ENCODE peak calls at places on chromosomes 1 and 21, in ten cellular contexts. R, F, U, Z, Q, I, D, J, A and O are unnamed samples.

GRCh38 chr1:182725264-182725965 is 41.0 kb upstream of the RGS8 start:
- DNase-seq in A (peak), R (no peak), I (no peak), F (no peak), D (no peak), Q (no peak), Z (no peak), U (no peak), J (peak), O (no peak)

GRCh38 chr1:42214447-42214871 is 49.9 kb upstream of the GUCA2A start:
- DNase-seq in Z (no peak), D (no peak), Q (no peak), I (no peak), J (no peak), A (peak), R (no peak), F (peak), U (peak), O (peak)

GRCh38 chr1:47755368-47755990 is 241.7 kb downstream of the TRABD2B start:
- DNase-seq in J (no peak), A (no peak), D (peak), Q (no peak), Z (peak), F (no peak), I (peak), R (peak), U (no peak), O (no peak)

GRCh38 chr1:226034482-226034881 is 28.0 kb upstream of the H3-3A start:
- DNase-seq in I (no peak), J (peak), F (peak), U (peak), Q (peak), Z (no peak), R (no peak), A (peak), D (peak), O (peak)

GRCh38 chr1:78004719-78005346 is at the start of gene DNAJB4:
- DNase-seq in I (peak), D (no peak), A (peak), Q (peak), Z (no peak), F (peak), R (peak), J (peak), U (peak), O (peak)

GRCh38 chr1:152359906-152360305 is at the start of gene FLG2:
- DNase-seq in Z (no peak), A (no peak), D (no peak), R (no peak), I (no peak), Q (no peak), J (no peak), F (no peak), U (no peak), O (no peak)

GRCh38 chr1:43616383-43616782 is 33.6 kb upstream of the KDM4A start:
- DNase-seq in I (no peak), Q (no peak), U (no peak), D (peak), R (no peak), A (no peak), Z (no peak), F (no peak), J (no peak), O (no peak)

GRCh38 chr1:189350983-189351616 is 1126.6 kb downstream of the BRINP3 start:
- DNase-seq in Q (no peak), F (no peak), U (no peak), I (no peak), Z (no peak), D (no peak), A (no peak), J (no peak), R (no peak), O (no peak)

GRCh38 chr1:5099018-5099417 is 444.6 kb downstream of the AJAP1 start:
- DNase-seq in F (no peak), Q (no peak), U (no peak), A (no peak), R (no peak), J (no peak), D (no peak), Z (no peak), I (peak), O (no peak)

GRCh38 chr1:150778409-150778808 is 12.8 kb upstream of the CTSS start:
- DNase-seq in U (no peak), J (no peak), F (no peak), D (no peak), Z (no peak), A (no peak), R (no peak), I (no peak), Q (no peak), O (no peak)

GRCh38 chr1:197595244-197595904 is 179.9 kb downstream of the DENND1B start:
- DNase-seq in J (no peak), Q (no peak), R (no peak), I (peak), F (no peak), Z (no peak), D (no peak), A (no peak), U (no peak), O (no peak)

GRCh38 chr1:170929835-170930554 is 5.3 kb upstream of the MROH9 start:
- DNase-seq in F (peak), A (peak), J (no peak), Z (no peak), U (no peak), Q (peak), R (peak), I (peak), D (no peak), O (peak)

GRCh38 chr1:112805155-112805853 is 90.2 kb upstream of the PPM1J start:
- DNase-seq in D (no peak), U (no peak), Z (peak), R (no peak), J (no peak), A (no peak), F (no peak), Q (no peak), I (no peak), O (no peak)

GRCh38 chr1:5660141-5660935 is 331.9 kb downstream of the NPHP4 start:
- DNase-seq in R (no peak), U (no peak), Z (no peak), A (no peak), D (no peak), Q (no peak), F (no peak), J (peak), I (no peak), O (no peak)

GRCh38 chr1:209675567-209676154 is 449 bp downstream of the G0S2 start:
- DNase-seq in U (no peak), F (no peak), Z (peak), D (peak), R (no peak), I (peak), J (peak), Q (no peak), A (peak), O (no peak)

GRCh38 chr1:201466492-201466891 is 2.5 kb downstream of the PHLDA3 start:
- DNase-seq in I (no peak), D (no peak), U (no peak), A (no peak), R (no peak), F (no peak), Z (no peak), Q (no peak), J (no peak), O (no peak)

GRCh38 chr1:183514235-183514634 is 41.9 kb downstream of the SMG7 start:
- DNase-seq in Q (no peak), U (no peak), F (no peak), J (no peak), R (no peak), A (no peak), D (no peak), Z (no peak), I (no peak), O (no peak)

GRCh38 chr1:97204468-97204867 is 482.9 kb downstream of the PTBP2 start:
- DNase-seq in Q (no peak), D (no peak), Z (no peak), U (peak), F (no peak), I (peak), J (no peak), A (peak), R (no peak), O (no peak)

GRCh38 chr1:201672685-201673084 is 133.8 kb downstream of the NAV1 start:
- DNase-seq in U (no peak), J (no peak), R (no peak), Q (no peak), Z (no peak), I (no peak), F (no peak), A (no peak), D (no peak), O (no peak)

GRCh38 chr1:218425647-218426342 is 80.7 kb downstream of the TGFB2 start:
- DNase-seq in F (no peak), Z (no peak), R (no peak), A (peak), Q (no peak), I (no peak), U (peak), D (no peak), J (no peak), O (peak)

GRCh38 chr21:46554431-46555224 is 50.3 kb downstream of the S100B start:
- DNase-seq in D (no peak), I (no peak), U (no peak), F (no peak), R (no peak), J (no peak), Z (no peak), A (no peak), Q (no peak), O (no peak)

GRCh38 chr1:207396360-207396759 is 57.8 kb upstream of the CR2 start:
- DNase-seq in J (no peak), R (no peak), U (no peak), I (no peak), D (no peak), Z (no peak), F (no peak), Q (no peak), A (no peak), O (no peak)

GRCh38 chr1:185238447-185238846 is 78.6 kb downstream of the IVNS1ABP start:
- DNase-seq in A (peak), I (no peak), D (no peak), U (no peak), Z (no peak), R (no peak), Q (no peak), J (no peak), F (no peak), O (no peak)

GRCh38 chr1:43885311-43885801 is 48.2 kb upstream of the ARTN start:
- DNase-seq in J (no peak), Z (peak), I (peak), D (no peak), F (no peak), A (peak), R (no peak), U (no peak), Q (no peak), O (no peak)

GRCh38 chr1:205255941-205256780 is 28.4 kb downstream of the TMCC2 start:
- DNase-seq in D (peak), R (peak), J (peak), A (peak), Z (peak), F (peak), U (peak), Q (peak), I (peak), O (peak)

GRCh38 chr1:156571261-156571958 is 955 bp downstream of the IQGAP3 start:
- DNase-seq in D (no peak), A (peak), J (peak), U (peak), F (no peak), R (no peak), Q (no peak), Z (no peak), I (no peak), O (peak)

GRCh38 chr1:12067900-12068821 is 5.1 kb downstream of the TNFRSF8 start:
- DNase-seq in J (no peak), R (peak), I (peak), U (no peak), D (no peak), A (peak), Z (no peak), Q (no peak), F (no peak), O (peak)

GRCh38 chr1:53892911-53893310 is 1.1 kb upstream of the DIO1 start:
- DNase-seq in D (no peak), U (no peak), A (no peak), Q (no peak), Z (no peak), R (no peak), I (no peak), F (peak), J (no peak), O (no peak)

GRCh38 chr1:53891678-53892077 is 2.1 kb upstream of the YIPF1 start:
- DNase-seq in I (no peak), R (no peak), Q (no peak), A (no peak), F (no peak), Z (no peak), U (no peak), J (no peak), D (no peak), O (no peak)

GRCh38 chr1:53890522-53890941 is 935 bp upstream of the YIPF1 start:
- DNase-seq in A (no peak), J (no peak), Z (no peak), I (no peak), D (no peak), Q (no peak), R (peak), F (no peak), U (no peak), O (no peak)

GRCh38 chr1:53889304-53890298 is at the start of gene YIPF1:
- DNase-seq in Q (peak), Z (peak), F (peak), I (peak), J (peak), U (peak), R (peak), D (peak), A (peak), O (peak)

GRCh38 chr1:53891021-53891420 is 1.4 kb upstream of the YIPF1 start:
- DNase-seq in Z (no peak), I (no peak), U (no peak), Q (no peak), J (no peak), F (no peak), R (no peak), D (no peak), A (no peak), O (no peak)
- TF ChIP-seq CTCF in Z (no peak), I (no peak), U (no peak), Q (no peak), J (no peak), F (no peak), R (no peak), D (no peak), A (no peak), O (no peak)

DNA sequence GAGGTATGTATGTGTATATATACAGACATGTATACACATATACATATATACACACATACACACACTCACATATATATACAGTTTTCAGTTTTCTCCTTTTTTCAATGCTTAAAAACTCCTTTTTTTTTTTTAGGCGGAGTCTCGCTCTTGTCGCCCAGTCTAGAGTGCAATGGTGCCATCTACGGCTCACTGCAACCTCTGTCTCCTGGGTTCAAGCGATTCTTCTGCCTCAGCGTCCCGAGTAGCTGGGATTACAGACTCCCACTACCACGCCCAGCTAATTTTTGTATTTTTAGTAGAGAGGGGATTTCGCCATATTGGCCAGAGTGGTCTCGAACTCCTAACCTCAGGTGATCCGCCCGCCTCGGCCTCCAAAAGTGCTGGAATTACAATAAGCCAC is 27.0 kb downstream of the STYXL2 start:
- DNase-seq in Q (no peak), A (no peak), R (no peak), U (no peak), F (no peak), D (no peak), I (no peak), J (no peak), Z (no peak), O (no peak)
- TF ChIP-seq CTCF in Q (no peak), A (no peak), R (no peak), U (no peak), F (no peak), D (no peak), I (no peak), J (no peak), Z (no peak), O (no peak)

DNA sequence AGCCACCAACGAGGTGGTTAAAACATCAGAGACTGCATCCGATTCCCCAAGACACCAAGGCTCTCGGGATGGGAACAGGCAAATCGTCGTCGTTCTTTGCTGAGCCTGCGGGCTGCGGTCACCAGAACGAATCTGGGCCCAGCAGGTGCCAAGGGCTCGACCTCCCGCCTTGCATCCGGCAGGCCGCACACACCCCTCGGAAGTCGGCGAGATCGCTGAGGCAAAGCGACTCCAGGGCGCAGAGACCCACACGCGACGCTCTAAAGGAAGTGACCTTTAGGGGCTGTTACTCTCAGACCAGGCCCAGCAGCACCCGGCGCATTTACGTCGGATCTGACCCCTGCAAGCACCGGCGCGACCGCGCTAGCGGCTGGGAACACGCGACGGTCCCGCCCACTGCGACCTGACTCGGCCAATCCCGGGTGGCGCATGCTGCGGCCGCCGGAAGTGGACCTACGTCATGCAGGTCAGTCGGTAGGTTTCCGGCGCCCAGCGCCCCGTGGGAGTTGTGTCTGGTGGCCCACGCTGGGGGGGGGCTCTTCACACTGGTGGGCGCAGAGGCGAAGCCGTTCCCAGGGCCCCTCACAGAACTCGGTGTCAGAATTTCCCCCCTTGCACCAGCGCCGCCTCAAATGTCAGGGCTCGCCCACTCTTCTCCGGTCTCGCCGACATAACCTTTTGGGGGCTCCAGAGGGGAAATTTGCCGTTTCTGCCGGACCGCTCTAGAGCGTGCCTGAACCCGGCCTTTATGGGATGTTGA is 7.5 kb upstream of the PARK7 start:
- DNase-seq in I (no peak), D (peak), Z (peak), U (no peak), F (peak), R (peak), A (peak), J (peak), Q (peak), O (peak)
- TF ChIP-seq CTCF in I (no peak), D (no peak), Z (no peak), U (no peak), F (no peak), R (no peak), A (no peak), J (no peak), Q (no peak), O (no peak)

DNA sequence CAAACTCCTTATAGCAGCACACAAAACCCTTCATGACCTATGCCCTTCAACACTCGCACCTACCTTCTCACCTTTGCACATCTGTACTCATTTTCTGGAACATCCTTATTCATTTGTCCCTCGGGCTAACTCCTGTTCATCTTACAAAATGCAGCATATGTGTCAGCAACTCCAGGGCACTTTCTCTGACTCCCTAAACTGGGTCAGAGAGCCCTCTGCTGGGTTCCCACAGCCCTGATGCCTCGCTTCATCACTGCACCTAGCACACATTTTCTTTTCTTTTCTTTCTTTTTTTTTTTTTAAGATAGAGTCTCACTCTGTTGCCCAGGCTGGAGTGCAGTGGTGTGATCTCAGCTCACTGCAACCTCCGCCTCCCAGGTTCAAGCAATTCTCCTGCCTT is 54.0 kb downstream of the RAB3B start:
- DNase-seq in Q (no peak), U (no peak), D (no peak), R (no peak), Z (no peak), A (peak), I (no peak), J (no peak), F (no peak), O (no peak)
- TF ChIP-seq CTCF in Q (no peak), U (peak), D (no peak), R (no peak), Z (no peak), A (peak), I (no peak), J (no peak), F (no peak), O (peak)

DNA sequence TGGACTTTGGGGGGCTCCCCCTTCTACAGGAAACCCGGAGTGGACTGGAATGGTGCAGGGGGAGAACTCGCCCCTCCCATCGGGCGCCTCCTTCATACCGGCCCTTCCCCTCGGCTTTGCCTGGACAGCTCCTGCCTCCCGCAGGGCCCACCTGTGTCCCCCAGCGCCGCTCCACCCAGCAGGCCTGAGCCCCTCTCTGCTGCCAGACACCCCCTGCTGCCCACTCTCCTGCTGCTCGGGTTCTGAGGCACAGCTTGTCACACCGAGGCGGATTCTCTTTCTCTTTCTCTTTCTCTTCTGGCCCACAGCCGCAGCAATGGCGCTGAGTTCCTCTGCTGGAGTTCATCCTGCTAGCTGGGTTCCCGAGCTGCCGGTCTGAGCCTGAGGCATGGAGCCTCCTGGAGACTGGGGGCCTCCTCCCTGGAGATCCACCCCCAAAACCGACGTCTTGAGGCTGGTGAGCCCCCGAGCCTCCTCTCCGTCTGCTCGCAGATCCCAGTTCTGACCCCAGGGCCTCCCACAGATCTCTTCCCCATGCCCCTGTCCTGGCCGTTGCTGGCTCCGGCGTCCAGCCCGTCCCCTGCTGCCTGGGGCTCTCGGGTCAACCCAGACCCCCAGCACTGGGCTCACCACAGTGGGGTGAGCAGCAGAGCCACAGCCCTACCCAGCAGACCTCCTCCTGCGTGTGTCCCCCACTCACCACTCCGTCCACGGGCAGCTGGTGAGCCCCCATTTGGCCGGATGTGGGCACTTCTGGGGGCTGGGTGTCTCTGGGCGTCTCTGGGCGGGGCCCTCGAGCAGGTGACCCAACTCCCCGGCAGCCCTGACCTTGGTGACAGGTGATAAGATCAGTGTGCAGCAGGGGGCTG is at the start of gene TNFRSF14:
- DNase-seq in A (peak), I (peak), D (peak), J (peak), R (peak), Q (peak), F (peak), U (no peak), Z (no peak), O (no peak)
- TF ChIP-seq CTCF in A (peak), I (no peak), D (no peak), J (peak), R (peak), Q (no peak), F (no peak), U (peak), Z (no peak), O (peak)

GRCh38 chr1:2133039-2133878 is 61.3 kb downstream of the FAAP20 start:
- DNase-seq in Q (peak), J (peak), D (peak), I (peak), A (peak), Z (peak), R (peak), F (peak), U (peak), O (peak)
- TF ChIP-seq CTCF in Q (no peak), J (no peak), D (no peak), I (no peak), A (no peak), Z (no peak), R (no peak), F (no peak), U (no peak), O (no peak)

GRCh38 chr1:180630408-180631196 is 1.2 kb upstream of the XPR1 start:
- DNase-seq in Q (no peak), D (no peak), I (no peak), A (no peak), R (no peak), U (no peak), J (no peak), Z (no peak), F (no peak), O (no peak)

GRCh38 chr1:180631197-180631765 is 541 bp upstream of the XPR1 start:
- DNase-seq in D (no peak), F (no peak), U (no peak), Z (no peak), Q (peak), I (no peak), A (no peak), R (peak), J (no peak), O (no peak)

GRCh38 chr1:180631766-180632325 is at the start of gene XPR1:
- DNase-seq in D (peak), A (peak), R (peak), I (peak), Q (peak), F (peak), J (peak), U (peak), Z (peak), O (peak)

GRCh38 chr1:180633092-180634045 is 1.5 kb downstream of the XPR1 start:
- DNase-seq in R (no peak), Z (no peak), I (no peak), J (no peak), F (no peak), U (no peak), D (no peak), Q (no peak), A (peak), O (peak)

GRCh38 chr1:180632326-180633088 is 685 bp downstream of the XPR1 start:
- DNase-seq in J (peak), Q (peak), D (peak), A (no peak), I (peak), Z (peak), U (no peak), R (peak), F (no peak), O (no peak)
- TF ChIP-seq CTCF in J (no peak), Q (no peak), D (no peak), A (peak), I (peak), Z (no peak), U (peak), R (peak), F (no peak), O (peak)